ENCODE peak calls at places on chromosomes 5 and 9, in ten cellular contexts. W is breast epithelium; F is GM20000; U is central memory CD4-positive, alpha-beta T cell; X is kidney tubule cell; T is thyroid gland; S is T-cell; C is tibial artery; P is activated gamma-delta T cell treated with Interleukin-2 at 50 U/mL for 16 hours; L is dermis blood vessel endothelial cell. R is an unnamed sample.
A peak's percentile ranks its signal among the peaks of the same experiment; 100 is the strongest.

GRCh38 chr5:127333463-127333862 is 42.9 kb downstream of the MEGF10 start:
- DNase-seq in W (no peak), U (no peak), P (no peak), L (no peak), C (no peak), T (no peak), F (no peak), S (no peak), X (no peak), R (no peak)

GRCh38 chr5:81856948-81857928 is 106.3 kb upstream of the SSBP2 start:
- DNase-seq in P (no peak), C (peak; percentile 74), F (peak; percentile 32), L (peak; percentile 53), X (peak; percentile 75), U (no peak), S (no peak), W (peak; percentile 72), T (peak; percentile 96), R (no peak)

GRCh38 chr9:91898451-91899433 is 51.3 kb downstream of the ROR2 start:
- DNase-seq in U (no peak), L (peak; percentile 26), F (no peak), S (no peak), W (no peak), P (no peak), T (peak; percentile 66), X (peak; percentile 82), C (no peak), R (no peak)

GRCh38 chr5:72611111-72611724 is 104.0 kb upstream of the ZNF366 start:
- DNase-seq in S (peak; percentile 35), T (peak; percentile 88), W (peak; percentile 63), U (peak; percentile 6), P (peak; percentile 26), C (peak; percentile 73), X (peak; percentile 71), L (peak; percentile 91), F (peak; percentile 60), R (peak; percentile 51)

GRCh38 chr5:57416246-57416996 is 66.2 kb downstream of the ACTBL2 start:
- DNase-seq in U (no peak), C (no peak), S (no peak), T (no peak), L (no peak), F (no peak), X (peak; percentile 6), W (no peak), P (no peak), R (no peak)

GRCh38 chr5:113271015-113271414 is 163.8 kb downstream of the TSSK1B start:
- DNase-seq in P (no peak), T (no peak), W (no peak), C (no peak), U (no peak), F (no peak), X (peak; percentile 65), S (no peak), L (peak; percentile 80), R (no peak)

GRCh38 chr5:156366536-156366935 is 39.6 kb downstream of the SGCD start:
- DNase-seq in C (no peak), F (no peak), W (no peak), S (no peak), X (no peak), L (no peak), P (no peak), T (no peak), U (no peak), R (no peak)

GRCh38 chr5:121885630-121886029 is 33.9 kb downstream of the FTMT start:
- DNase-seq in C (no peak), S (no peak), W (no peak), U (no peak), F (no peak), P (no peak), T (no peak), X (no peak), L (no peak), R (no peak)

GRCh38 chr5:37839441-37840035 is 303 bp downstream of the GDNF start:
- DNase-seq in C (no peak), S (no peak), U (no peak), X (peak; percentile 47), L (peak; percentile 56), T (peak; percentile 34), F (peak; percentile 64), W (no peak), P (no peak), R (no peak)

GRCh38 chr5:43396762-43397304 is 15.4 kb downstream of the CCL28 start:
- DNase-seq in L (peak; percentile 17), T (peak; percentile 85), U (peak; percentile 62), X (peak; percentile 66), P (peak; percentile 59), W (peak; percentile 60), S (peak; percentile 59), C (peak; percentile 24), F (peak; percentile 78), R (peak; percentile 69)

GRCh38 chr5:133155326-133155969 is 103.6 kb downstream of the HSPA4 start:
- DNase-seq in C (no peak), W (no peak), X (no peak), L (no peak), S (no peak), T (no peak), P (no peak), F (no peak), U (no peak), R (no peak)

GRCh38 chr5:130476325-130476724 is 572.1 kb downstream of the CHSY3 start:
- DNase-seq in P (no peak), U (no peak), T (no peak), X (peak; percentile 1), F (no peak), W (no peak), L (no peak), C (no peak), S (no peak), R (no peak)

GRCh38 chr5:61450170-61450815 is 118.2 kb downstream of the ZSWIM6 start:
- DNase-seq in X (peak; percentile 82), S (no peak), C (no peak), P (no peak), F (no peak), T (no peak), W (no peak), L (peak; percentile 83), U (no peak), R (no peak)

GRCh38 chr5:73373814-73374510 is 74.6 kb downstream of the FOXD1 start:
- DNase-seq in T (no peak), U (no peak), S (no peak), F (no peak), X (no peak), L (no peak), W (no peak), C (no peak), P (no peak), R (no peak)

GRCh38 chr5:136132087-136132486 is 558 bp upstream of the SMAD5 start:
- DNase-seq in P (no peak), U (no peak), C (peak; percentile 30), W (no peak), L (no peak), T (peak; percentile 4), S (no peak), X (no peak), F (peak; percentile 25), R (no peak)

R was measured in CD4-positive, CD25-positive, alpha-beta regulatory T cell.